ENCODE peak calls at places on chromosome 9, in ten cellular contexts. Z, D, M, I, H, A, V, B, T and F are unnamed samples.
A peak's percentile ranks its signal among the peaks of the same experiment; 100 is the strongest.

GRCh38 chr9:21294325-21294724 is 10.8 kb downstream of the IFNA5 start:
- DNase-seq in Z (peak; percentile 73), D (peak; percentile 75), M (no peak), I (no peak), H (peak; percentile 98), A (no peak), V (no peak), B (no peak), T (peak; percentile 36), F (no peak)

GRCh38 chr9:85292261-85292660 is 449.5 kb downstream of the AGTPBP1 start:
- DNase-seq in Z (no peak), D (no peak), M (no peak), I (no peak), H (no peak), A (no peak), V (no peak), B (no peak), T (no peak), F (no peak)

GRCh38 chr9:5978523-5978922 is 36.9 kb downstream of the RANBP6 start:
- DNase-seq in Z (no peak), D (no peak), M (no peak), I (no peak), H (no peak), A (no peak), V (no peak), B (no peak), T (no peak), F (no peak)

GRCh38 chr9:130276121-130276520 is 10.6 kb downstream of the HMCN2 start:
- DNase-seq in Z (no peak), D (peak; percentile 66), M (no peak), I (no peak), H (no peak), A (no peak), V (no peak), B (no peak), T (no peak), F (no peak)

GRCh38 chr9:35763181-35763580 is 9.1 kb upstream of the MSMP start:
- DNase-seq in Z (no peak), D (no peak), M (no peak), I (no peak), H (no peak), A (no peak), V (no peak), B (no peak), T (no peak), F (no peak)

GRCh38 chr9:95003694-95004451 is 277.4 kb downstream of the AOPEP start:
- DNase-seq in Z (peak; percentile 53), D (peak; percentile 48), M (peak; percentile 27), I (no peak), H (peak; percentile 53), A (peak; percentile 13), V (no peak), B (no peak), T (no peak), F (no peak)

GRCh38 chr9:88534456-88535225 is at the start of gene NXNL2:
- DNase-seq in Z (peak; percentile 84), D (no peak), M (no peak), I (no peak), H (peak; percentile 56), A (peak; percentile 36), V (peak; percentile 50), B (peak; percentile 89), T (peak; percentile 43), F (no peak)

GRCh38 chr9:86892576-86892975 is 54.7 kb downstream of the GAS1 start:
- DNase-seq in Z (no peak), D (peak; percentile 9), M (no peak), I (no peak), H (peak; percentile 41), A (no peak), V (no peak), B (no peak), T (no peak), F (no peak)

GRCh38 chr9:133693703-133694529 is 44.2 kb downstream of the SARDH start:
- DNase-seq in Z (no peak), D (no peak), M (no peak), I (no peak), H (no peak), A (no peak), V (no peak), B (no peak), T (no peak), F (no peak)

GRCh38 chr9:135219676-135220600 is 132.5 kb downstream of the OLFM1 start:
- DNase-seq in Z (no peak), D (no peak), M (no peak), I (no peak), H (no peak), A (no peak), V (no peak), B (no peak), T (no peak), F (no peak)

GRCh38 chr9:114588150-114588663 is 638 bp downstream of the ATP6V1G1 start:
- DNase-seq in Z (no peak), D (no peak), M (no peak), I (no peak), H (peak; percentile 39), A (no peak), V (no peak), B (peak; percentile 47), T (no peak), F (peak; percentile 19)

GRCh38 chr9:7174884-7175283 is 417.1 kb downstream of the KDM4C start:
- DNase-seq in Z (no peak), D (peak; percentile 51), M (no peak), I (no peak), H (no peak), A (no peak), V (no peak), B (no peak), T (no peak), F (no peak)

GRCh38 chr9:114116061-114116747 is 17.1 kb upstream of the KIF12 start:
- DNase-seq in Z (no peak), D (no peak), M (no peak), I (no peak), H (no peak), A (no peak), V (no peak), B (no peak), T (no peak), F (peak; percentile 14)

GRCh38 chr9:38768351-38768761 is 48.4 kb upstream of the FAM240B start:
- DNase-seq in Z (no peak), D (no peak), M (no peak), I (no peak), H (peak; percentile 14), A (no peak), V (no peak), B (no peak), T (no peak), F (peak; percentile 72)

GRCh38 chr9:108634669-108635462 is 220.9 kb downstream of the ACTL7B start:
- DNase-seq in Z (peak; percentile 37), D (peak; percentile 63), M (no peak), I (no peak), H (peak; percentile 92), A (no peak), V (no peak), B (no peak), T (peak; percentile 51), F (no peak)

GRCh38 chr9:136244116-136244775 is 1.4 kb downstream of the QSOX2 start:
- DNase-seq in Z (no peak), D (no peak), M (no peak), I (peak; percentile 38), H (no peak), A (peak; percentile 67), V (peak; percentile 60), B (no peak), T (no peak), F (no peak)

GRCh38 chr9:19429590-19429989 is 20.8 kb downstream of the ACER2 start:
- DNase-seq in Z (no peak), D (no peak), M (no peak), I (no peak), H (no peak), A (no peak), V (no peak), B (no peak), T (no peak), F (no peak)

GRCh38 chr9:61669352-61669751 is 479.5 kb downstream of the SPATA31A7 start:
- DNase-seq in Z (no peak), D (no peak), M (no peak), I (no peak), H (no peak), A (no peak), V (no peak), B (no peak), T (no peak), F (no peak)

GRCh38 chr9:72383978-72384709 is 19.1 kb upstream of the ZFAND5 start:
- DNase-seq in Z (no peak), D (peak; percentile 87), M (no peak), I (no peak), H (peak; percentile 87), A (no peak), V (no peak), B (no peak), T (no peak), F (no peak)

GRCh38 chr9:136790640-136791465 is at the start of gene TMEM141:
- DNase-seq in Z (peak; percentile 99), D (peak; percentile 97), M (peak; percentile 100), I (peak; percentile 98), H (peak; percentile 98), A (peak; percentile 98), V (peak; percentile 100), B (peak; percentile 100), T (peak; percentile 100), F (peak; percentile 100)

GRCh38 chr9:79134654-79135053 is 437.1 kb upstream of the TLE4 start:
- DNase-seq in Z (peak; percentile 20), D (peak; percentile 60), M (no peak), I (no peak), H (peak; percentile 5), A (peak; percentile 3), V (no peak), B (no peak), T (no peak), F (no peak)